ENCODE peak calls at places on chromosomes 3 and 15, in four cellular contexts. One of them, this sample, is unnamed.

GRCh38 chr3:141998674-141999290 is 122.3 kb downstream of the ATP1B3 start:
- DNase-seq in cardiac fibroblast: peak; percentile 49
- DNase-seq in left lung: no peak
- DNase-seq in tibial artery: no peak
- DNase-seq in this sample: no peak

GRCh38 chr15:74642724-74643367 is 27.2 kb downstream of the CLK3 start:
- DNase-seq in cardiac fibroblast: no peak
- DNase-seq in left lung: no peak
- DNase-seq in tibial artery: no peak
- DNase-seq in this sample: no peak

GRCh38 chr15:70956196-70956595 is 63.6 kb downstream of the LRRC49 start:
- DNase-seq in cardiac fibroblast: peak; percentile 22
- DNase-seq in left lung: no peak
- DNase-seq in tibial artery: no peak
- DNase-seq in this sample: no peak

GRCh38 chr3:170062769-170063168 is 25.0 kb downstream of the GPR160 start:
- DNase-seq in cardiac fibroblast: no peak
- DNase-seq in left lung: no peak
- DNase-seq in tibial artery: no peak
- DNase-seq in this sample: no peak

GRCh38 chr3:70815817-70816216 is 503.4 kb upstream of the MDFIC2 start:
- DNase-seq in cardiac fibroblast: no peak
- DNase-seq in left lung: no peak
- DNase-seq in tibial artery: no peak
- DNase-seq in this sample: no peak

GRCh38 chr15:96225642-96226259 is 104.7 kb upstream of the NR2F2 start:
- DNase-seq in cardiac fibroblast: no peak
- DNase-seq in left lung: no peak
- DNase-seq in tibial artery: no peak
- DNase-seq in this sample: no peak

GRCh38 chr3:184381261-184382224 is 1.7 kb downstream of the CHRD start:
- DNase-seq in cardiac fibroblast: no peak
- DNase-seq in left lung: peak; percentile 80
- DNase-seq in tibial artery: peak; percentile 83
- DNase-seq in this sample: no peak

GRCh38 chr3:81416812-81417211 is 344.6 kb downstream of the GBE1 start:
- DNase-seq in cardiac fibroblast: no peak
- DNase-seq in left lung: no peak
- DNase-seq in tibial artery: no peak
- DNase-seq in this sample: no peak

GRCh38 chr3:149554826-149555225 is 80.3 kb downstream of the TM4SF4 start:
- DNase-seq in cardiac fibroblast: peak; percentile 95
- DNase-seq in left lung: no peak
- DNase-seq in tibial artery: no peak
- DNase-seq in this sample: peak; percentile 86

GRCh38 chr15:73389539-73389938 is 20.8 kb upstream of the HCN4 start:
- DNase-seq in cardiac fibroblast: no peak
- DNase-seq in left lung: no peak
- DNase-seq in tibial artery: peak; percentile 5
- DNase-seq in this sample: no peak

GRCh38 chr3:64571982-64572381 is 115.8 kb downstream of the ADAMTS9 start:
- DNase-seq in cardiac fibroblast: no peak
- DNase-seq in left lung: no peak
- DNase-seq in tibial artery: no peak
- DNase-seq in this sample: no peak

GRCh38 chr3:95595416-95596075 is 1218.8 kb upstream of the EPHA6 start:
- DNase-seq in cardiac fibroblast: no peak
- DNase-seq in left lung: peak; percentile 53
- DNase-seq in tibial artery: no peak
- DNase-seq in this sample: no peak

GRCh38 chr3:60743631-60744164 is 507.6 kb downstream of the FHIT start:
- DNase-seq in cardiac fibroblast: peak; percentile 9
- DNase-seq in left lung: no peak
- DNase-seq in tibial artery: no peak
- DNase-seq in this sample: no peak

GRCh38 chr15:51132384-51133139 is 37.9 kb upstream of the TNFAIP8L3 start:
- DNase-seq in cardiac fibroblast: peak; percentile 100
- DNase-seq in left lung: no peak
- DNase-seq in tibial artery: peak; percentile 88
- DNase-seq in this sample: peak; percentile 96

GRCh38 chr15:45635191-45635638 is 386 bp downstream of the SQOR start:
- DNase-seq in cardiac fibroblast: no peak
- DNase-seq in left lung: peak; percentile 93
- DNase-seq in tibial artery: peak; percentile 85
- DNase-seq in this sample: no peak

GRCh38 chr15:38589502-38589901 is 24.9 kb upstream of the RASGRP1 start:
- DNase-seq in cardiac fibroblast: peak; percentile 88
- DNase-seq in left lung: no peak
- DNase-seq in tibial artery: no peak
- DNase-seq in this sample: peak; percentile 47

GRCh38 chr15:58882243-58882642 is 51.2 kb downstream of the SLTM start:
- DNase-seq in cardiac fibroblast: no peak
- DNase-seq in left lung: no peak
- DNase-seq in tibial artery: no peak
- DNase-seq in this sample: no peak

GRCh38 chr3:170037463-170038433 is at the start of gene GPR160:
- DNase-seq in cardiac fibroblast: peak; percentile 43
- DNase-seq in left lung: peak; percentile 99
- DNase-seq in tibial artery: peak; percentile 70
- DNase-seq in this sample: no peak

GRCh38 chr15:100650685-100651084 is 48.3 kb downstream of the ASB7 start:
- DNase-seq in cardiac fibroblast: no peak
- DNase-seq in left lung: no peak
- DNase-seq in tibial artery: no peak
- DNase-seq in this sample: no peak

GRCh38 chr3:18987862-18988447 is 160.4 kb upstream of the KCNH8 start:
- DNase-seq in cardiac fibroblast: no peak
- DNase-seq in left lung: no peak
- DNase-seq in tibial artery: no peak
- DNase-seq in this sample: no peak

GRCh38 chr3:45199837-45200648 is 26.0 kb downstream of the TMEM158 start:
- DNase-seq in cardiac fibroblast: peak; percentile 95
- DNase-seq in left lung: no peak
- DNase-seq in tibial artery: no peak
- DNase-seq in this sample: peak; percentile 68

GRCh38 chr15:46296002-46296401 is 661.2 kb downstream of the SQOR start:
- DNase-seq in cardiac fibroblast: no peak
- DNase-seq in left lung: no peak
- DNase-seq in tibial artery: no peak
- DNase-seq in this sample: no peak

GRCh38 chr3:126468028-126468891 is 7.4 kb downstream of the ZXDC start:
- DNase-seq in cardiac fibroblast: peak; percentile 28
- DNase-seq in left lung: peak; percentile 77
- DNase-seq in tibial artery: peak; percentile 52
- DNase-seq in this sample: no peak

GRCh38 chr15:51089699-51090098 is 5.0 kb downstream of the TNFAIP8L3 start:
- DNase-seq in cardiac fibroblast: peak; percentile 53
- DNase-seq in left lung: no peak
- DNase-seq in tibial artery: no peak
- DNase-seq in this sample: no peak

GRCh38 chr15:79193157-79193948 is 89.2 kb upstream of the ANKRD34C start:
- DNase-seq in cardiac fibroblast: no peak
- DNase-seq in left lung: no peak
- DNase-seq in tibial artery: no peak
- DNase-seq in this sample: no peak

GRCh38 chr3:15632212-15632580 is 30.7 kb downstream of the BTD start:
- DNase-seq in cardiac fibroblast: no peak
- DNase-seq in left lung: no peak
- DNase-seq in tibial artery: no peak
- DNase-seq in this sample: no peak

GRCh38 chr15:89003865-89004725 is 84.2 kb upstream of the ABHD2 start:
- DNase-seq in cardiac fibroblast: peak; percentile 78
- DNase-seq in left lung: no peak
- DNase-seq in tibial artery: peak; percentile 75
- DNase-seq in this sample: no peak
- TF ChIP-seq CTCF in cardiac fibroblast: peak; percentile 74
- TF ChIP-seq CTCF in left lung: peak; percentile 13
- TF ChIP-seq CTCF in tibial artery: peak; percentile 52
- TF ChIP-seq CTCF in this sample: peak; percentile 46

GRCh38 chr3:13658681-13659080 is 109.8 kb downstream of the FBLN2 start:
- DNase-seq in cardiac fibroblast: no peak
- DNase-seq in left lung: no peak
- DNase-seq in tibial artery: no peak
- DNase-seq in this sample: no peak

GRCh38 chr3:13656584-13657301 is 107.8 kb downstream of the FBLN2 start:
- DNase-seq in cardiac fibroblast: no peak
- DNase-seq in left lung: no peak
- DNase-seq in tibial artery: no peak
- DNase-seq in this sample: no peak

GRCh38 chr3:13659221-13659969 is 110.5 kb downstream of the FBLN2 start:
- DNase-seq in cardiac fibroblast: no peak
- DNase-seq in left lung: no peak
- DNase-seq in tibial artery: no peak
- DNase-seq in this sample: no peak

GRCh38 chr3:13660042-13660874 is 111.3 kb downstream of the FBLN2 start:
- DNase-seq in cardiac fibroblast: no peak
- DNase-seq in left lung: no peak
- DNase-seq in tibial artery: no peak
- DNase-seq in this sample: no peak

GRCh38 chr3:13657660-13658435 is 108.9 kb downstream of the FBLN2 start:
- DNase-seq in cardiac fibroblast: peak; percentile 31
- DNase-seq in left lung: no peak
- DNase-seq in tibial artery: no peak
- DNase-seq in this sample: no peak
- H3K4me3 ChIP-seq in cardiac fibroblast: peak overlapping the region; percentile 5
- H3K4me3 ChIP-seq in left lung: no peak overlapping the region
- H3K4me3 ChIP-seq in tibial artery: no peak overlapping the region
- H3K4me3 ChIP-seq in this sample: no peak overlapping the region

GRCh38 chr3:154428369-154429206 is 1.4 kb downstream of the GPR149 start:
- DNase-seq in cardiac fibroblast: no peak
- DNase-seq in left lung: peak; percentile 63
- DNase-seq in tibial artery: no peak
- DNase-seq in this sample: no peak
- TF ChIP-seq CTCF in cardiac fibroblast: no peak
- TF ChIP-seq CTCF in left lung: no peak
- TF ChIP-seq CTCF in tibial artery: no peak
- TF ChIP-seq CTCF in this sample: no peak

GRCh38 chr15:85456798-85457197 is 76.4 kb downstream of the AKAP13 start:
- DNase-seq in cardiac fibroblast: no peak
- DNase-seq in left lung: no peak
- DNase-seq in tibial artery: no peak
- DNase-seq in this sample: no peak
- H3K4me3 ChIP-seq in cardiac fibroblast: no peak overlapping the region
- H3K4me3 ChIP-seq in left lung: no peak overlapping the region
- H3K4me3 ChIP-seq in tibial artery: no peak overlapping the region
- H3K4me3 ChIP-seq in this sample: no peak overlapping the region

This sample was measured in AG09309.